ENCODE peak calls at places on chromosome 5, in seven cellular contexts. I is AG04450, O is psoas muscle, A is thyroid gland, P is right atrium auricular region, K is fibroblast of lung, Y is vagina. G is an unnamed sample.

GRCh38 chr5:98798371-98798770 is 24.9 kb downstream of the RGMB start:
- DNase-seq in I (no peak), O (no peak), A (no peak), P (no peak), K (no peak), Y (no peak), G (no peak)

GRCh38 chr5:147303976-147304375 is 69.2 kb downstream of the STK32A start:
- DNase-seq in I (peak), O (no peak), A (peak), P (no peak), K (peak), Y (no peak), G (no peak)

GRCh38 chr5:76785493-76785892 is 33.3 kb upstream of the F2RL1 start:
- DNase-seq in I (no peak), O (no peak), A (no peak), P (no peak), K (no peak), Y (no peak), G (peak)

GRCh38 chr5:139391570-139392323 is 2.0 kb upstream of the MZB1 start:
- DNase-seq in I (no peak), O (no peak), A (no peak), P (no peak), K (peak), Y (peak), G (no peak)

GRCh38 chr5:126508962-126509279 is 85.7 kb downstream of the GRAMD2B start:
- DNase-seq in I (no peak), O (no peak), A (peak), P (no peak), K (peak), Y (no peak), G (peak)

GRCh38 chr5:127942246-127943060 is 141.1 kb upstream of the SLC12A2 start:
- DNase-seq in I (no peak), O (no peak), A (no peak), P (no peak), K (peak), Y (no peak), G (peak)

GRCh38 chr5:6181147-6181729 is 197.1 kb downstream of the MED10 start:
- DNase-seq in I (no peak), O (no peak), A (no peak), P (no peak), K (no peak), Y (peak), G (no peak)

GRCh38 chr5:74375271-74375670 is 265.3 kb downstream of the ENC1 start:
- DNase-seq in I (no peak), O (no peak), A (no peak), P (no peak), K (no peak), Y (no peak), G (no peak)

GRCh38 chr5:176822426-176823075 is 12.2 kb downstream of the UNC5A start:
- DNase-seq in I (no peak), O (no peak), A (no peak), P (no peak), K (no peak), Y (no peak), G (no peak)

GRCh38 chr5:61132559-61132958 is 29.7 kb downstream of the SMIM15 start:
- DNase-seq in I (peak), O (no peak), A (no peak), P (no peak), K (peak), Y (no peak), G (peak)

GRCh38 chr5:178117911-178118310 is 4.6 kb downstream of the N4BP3 start:
- DNase-seq in I (no peak), O (no peak), A (no peak), P (no peak), K (no peak), Y (no peak), G (no peak)

GRCh38 chr5:72556351-72557146 is 49.3 kb upstream of the ZNF366 start:
- DNase-seq in I (no peak), O (peak), A (peak), P (peak), K (peak), Y (no peak), G (peak)

GRCh38 chr5:14743601-14744295 is 79.2 kb downstream of the OTULIN start:
- DNase-seq in I (peak), O (no peak), A (no peak), P (no peak), K (peak), Y (no peak), G (peak)

GRCh38 chr5:6849569-6849968 is 136.3 kb downstream of the TENT4A start:
- DNase-seq in I (no peak), O (no peak), A (no peak), P (no peak), K (no peak), Y (no peak), G (no peak)

GRCh38 chr5:173291722-173292658 is 36.2 kb downstream of the STC2 start:
- DNase-seq in I (no peak), O (no peak), A (no peak), P (no peak), K (peak), Y (no peak), G (no peak)

GRCh38 chr5:89556215-89557009 is 673.4 kb upstream of the MEF2C start:
- DNase-seq in I (peak), O (no peak), A (no peak), P (no peak), K (peak), Y (no peak), G (peak)

GRCh38 chr5:64144429-64145215 is 21.0 kb upstream of the RNF180 start:
- DNase-seq in I (no peak), O (no peak), A (no peak), P (no peak), K (peak), Y (no peak), G (peak)

GRCh38 chr5:136053336-136054121 is 24.7 kb downstream of the TGFBI start:
- DNase-seq in I (peak), O (peak), A (no peak), P (peak), K (peak), Y (no peak), G (peak)

GRCh38 chr5:59694416-59694815 is 199.1 kb downstream of the PDE4D start:
- DNase-seq in I (no peak), O (no peak), A (no peak), P (no peak), K (no peak), Y (no peak), G (no peak)
- H3K4me3 ChIP-seq in I (no peak), O (no peak), A (no peak), P (no peak), K (no peak), Y (no peak), G (no peak)

GRCh38 chr5:116234681-116235080 is 149.9 kb downstream of the COMMD10 start:
- DNase-seq in I (no peak), O (no peak), A (no peak), P (no peak), K (no peak), Y (no peak), G (no peak)

GRCh38 chr5:116242363-116242762 is 157.5 kb downstream of the COMMD10 start:
- DNase-seq in I (no peak), O (no peak), A (peak), P (no peak), K (peak), Y (no peak), G (no peak)

DNA sequence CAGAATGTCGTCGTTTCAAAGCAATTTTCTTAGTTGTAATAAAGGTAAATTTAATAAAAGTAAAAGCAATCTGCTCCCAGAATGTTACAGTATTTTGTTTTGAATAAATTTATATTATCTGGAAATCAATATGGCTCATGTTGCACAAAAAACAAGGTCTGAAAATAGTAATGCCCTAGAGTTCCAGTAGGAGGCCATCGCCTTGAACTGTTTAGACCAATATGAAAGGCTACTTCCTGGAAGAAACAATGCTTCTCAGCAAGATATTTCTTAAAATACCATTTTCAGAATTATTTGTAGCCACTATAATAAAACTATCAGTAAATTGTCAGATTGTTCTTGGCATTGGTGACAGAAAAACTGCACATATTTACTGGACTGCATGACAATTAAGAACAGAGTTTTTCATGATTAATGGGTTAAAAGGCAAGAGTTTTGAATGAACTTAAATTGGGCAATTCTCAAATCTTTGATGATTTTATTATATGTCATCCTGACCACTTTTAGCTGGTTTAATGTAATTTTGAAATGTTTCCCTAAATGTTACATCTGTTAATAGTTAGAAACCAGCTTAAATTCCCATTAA is 153.2 kb downstream of the COMMD10 start:
- DNase-seq in I (no peak), O (no peak), A (no peak), P (no peak), K (no peak), Y (no peak), G (no peak)
- H3K27ac ChIP-seq in I (no peak), O (no peak), A (no peak), P (no peak), K (no peak), Y (no peak), G (no peak)

DNA sequence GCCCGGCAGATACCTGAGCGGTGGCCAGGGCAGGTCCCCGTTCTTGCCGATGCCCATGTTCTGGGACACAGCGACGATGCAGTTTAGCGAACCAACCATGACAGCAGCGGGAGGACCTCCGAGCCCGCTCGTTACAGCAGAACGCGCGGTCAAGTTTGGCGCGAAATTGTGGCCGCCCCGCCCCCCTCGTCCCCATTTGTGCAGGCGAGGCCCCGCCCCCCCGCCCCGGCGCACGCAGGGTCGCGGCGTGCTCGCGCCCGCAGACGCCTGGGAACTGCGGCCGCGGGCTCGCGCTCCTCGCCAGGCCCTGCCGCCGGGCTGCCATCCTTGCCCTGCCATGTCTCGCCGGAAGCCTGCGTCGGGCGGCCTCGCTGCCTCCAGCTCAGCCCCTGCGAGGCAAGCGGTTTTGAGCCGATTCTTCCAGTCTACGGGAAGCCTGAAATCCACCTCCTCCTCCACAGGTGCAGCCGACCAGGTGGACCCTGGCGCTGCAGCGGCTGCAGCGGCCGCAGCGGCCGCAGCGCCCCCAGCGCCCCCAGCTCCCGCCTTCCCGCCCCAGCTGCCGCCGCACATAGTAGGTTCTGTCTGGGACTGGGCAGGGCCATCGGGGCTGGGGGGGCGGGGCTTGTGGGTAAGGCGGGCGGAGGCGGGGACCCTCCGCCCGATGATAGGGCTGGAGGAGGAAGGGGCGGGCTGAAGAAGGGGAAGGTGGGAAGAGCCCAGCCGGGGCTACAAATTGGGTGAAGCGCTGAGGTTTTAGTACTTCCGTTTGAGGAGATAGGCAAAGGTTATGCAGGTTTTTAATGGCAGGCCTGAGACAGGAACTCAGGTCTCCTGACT is at the start of the genes DHFR and MSH3:
- DNase-seq in I (peak), O (peak), A (peak), P (peak), K (peak), Y (no peak), G (peak)
- TF ChIP-seq CTCF in I (peak), O (no peak), A (no peak), P (peak), K (no peak), Y (peak), G (no peak)

GRCh38 chr5:150556859-150557506 is 49.1 kb downstream of the NDST1 start:
- DNase-seq in I (no peak), O (no peak), A (no peak), P (no peak), K (no peak), Y (no peak), G (no peak)
- H3K4me3 ChIP-seq in I (no peak), O (no peak), A (no peak), P (no peak), K (no peak), Y (no peak), G (no peak)

G was measured in brain microvascular endothelial cell.